ENCODE peak calls at places on chromosome 19, in ten cellular contexts. L is stimulated activated CD4-positive, alpha-beta T cell treated with anti-CD3 and anti-CD28 coated beads, Interleukin-2, amount 100 ng/mL, for 48 hours; C is cardiac fibroblast; R is tibial nerve; X is breast epithelium; S is KBM-7; V is Kasumi-1; O is activated CD4-positive, alpha-beta T cell treated with anti-CD3 and anti-CD28 coated beads, Interleukin-2, amount 10 ng/mL, durations not matched to agents 7 days and 5 days; J is lower lobe of right lung; I is GM12891. G is an unnamed sample.

GRCh38 chr19:32104465-32105235 is 240.8 kb upstream of the ZNF507 start:
- DNase-seq in J (no peak), V (no peak), R (no peak), S (peak), X (no peak), C (no peak), L (no peak), O (no peak), I (no peak), G (no peak)

GRCh38 chr19:33862991-33863390 is 66.3 kb downstream of the KCTD15 start:
- DNase-seq in O (no peak), S (no peak), L (no peak), V (no peak), C (no peak), J (no peak), I (no peak), X (no peak), R (no peak), G (no peak)

GRCh38 chr19:42919757-42920079 is 2.0 kb upstream of the PSG6 start:
- DNase-seq in O (no peak), R (no peak), L (no peak), X (no peak), J (no peak), V (no peak), C (no peak), S (no peak), I (no peak), G (no peak)

GRCh38 chr19:13861714-13862531 is 15.0 kb upstream of the NANOS3 start:
- DNase-seq in L (peak), R (peak), O (peak), C (peak), S (peak), V (peak), I (peak), J (peak), X (peak), G (peak)

GRCh38 chr19:24140099-24140498 is 53.1 kb downstream of the ZNF254 start:
- DNase-seq in I (no peak), O (no peak), C (peak), J (no peak), L (no peak), V (no peak), X (no peak), R (no peak), S (no peak), G (no peak)

GRCh38 chr19:13621413-13621812 is 115.1 kb upstream of the CACNA1A start:
- DNase-seq in V (no peak), C (peak), J (no peak), X (peak), S (no peak), I (no peak), O (no peak), L (peak), R (no peak), G (peak)

GRCh38 chr19:6744381-6745288 is 5.2 kb downstream of the TRIP10 start:
- DNase-seq in L (no peak), X (peak), I (no peak), C (peak), R (peak), J (peak), V (no peak), O (no peak), S (no peak), G (peak)

GRCh38 chr19:49712397-49712859 is 21.5 kb downstream of the CPT1C start:
- DNase-seq in S (no peak), X (no peak), O (no peak), C (peak), J (no peak), I (no peak), V (no peak), L (no peak), R (peak), G (no peak)

GRCh38 chr19:55094456-55095259 is 19.0 kb downstream of the EPS8L1 start:
- DNase-seq in R (no peak), L (no peak), J (no peak), I (no peak), V (no peak), X (no peak), S (no peak), O (no peak), C (no peak), G (peak)

GRCh38 chr19:48501961-48502719 is 9.5 kb downstream of the LMTK3 start:
- DNase-seq in O (peak), X (peak), V (peak), I (no peak), J (peak), S (peak), R (no peak), L (peak), C (peak), G (peak)

GRCh38 chr19:947707-948533 is 22.1 kb downstream of the ARID3A start:
- DNase-seq in L (no peak), J (peak), S (peak), O (no peak), I (peak), X (no peak), C (no peak), V (peak), R (peak), G (peak)